ENCODE peak calls at places on chromosomes 16 and 17, in nine cellular contexts. O is astrocyte of the cerebellum, G is cardiac fibroblast, K is upper lobe of right lung, M is fibroblast of lung, Y is BJ, J is fibroblast of mammary gland, I is lower leg skin, W is tibial artery. Q is an unnamed sample.
A peak's percentile ranks its signal among the peaks of the same experiment; 100 is the strongest.

GRCh38 chr17:70564006-70564620 is 394.8 kb downstream of the KCNJ2 start:
- DNase-seq in O (no peak), G (no peak), K (no peak), M (peak; percentile 55), Y (no peak), J (peak; percentile 34), I (no peak), W (no peak), Q (no peak)

GRCh38 chr16:22336581-22336980 is 37.8 kb downstream of the CDR2 start:
- DNase-seq in O (no peak), G (no peak), K (no peak), M (no peak), Y (no peak), J (no peak), I (no peak), W (no peak), Q (no peak)

GRCh38 chr16:2511128-2511785 is 2.5 kb upstream of the ATP6V0C start:
- DNase-seq in O (no peak), G (peak; percentile 65), K (peak; percentile 87), M (peak; percentile 61), Y (no peak), J (peak; percentile 78), I (no peak), W (peak; percentile 90), Q (no peak)

GRCh38 chr16:1979271-1980025 is 1.8 kb downstream of the NOXO1 start:
- DNase-seq in O (no peak), G (no peak), K (peak; percentile 95), M (no peak), Y (no peak), J (peak; percentile 15), I (peak; percentile 71), W (no peak), Q (no peak)

GRCh38 chr16:13961099-13961811 is 41.3 kb downstream of the ERCC4 start:
- DNase-seq in O (peak; percentile 19), G (peak; percentile 76), K (no peak), M (peak; percentile 43), Y (no peak), J (peak; percentile 66), I (no peak), W (no peak), Q (peak; percentile 66)

GRCh38 chr17:27560668-27561067 is 70.3 kb upstream of the LGALS9 start:
- DNase-seq in O (no peak), G (peak; percentile 63), K (no peak), M (no peak), Y (no peak), J (no peak), I (no peak), W (no peak), Q (no peak)

GRCh38 chr16:19472487-19472886 is 49.4 kb downstream of the GDE1 start:
- DNase-seq in O (no peak), G (no peak), K (no peak), M (no peak), Y (no peak), J (no peak), I (no peak), W (no peak), Q (no peak)

GRCh38 chr16:66337434-66338188 is 28.9 kb upstream of the CDH5 start:
- DNase-seq in O (no peak), G (no peak), K (peak; percentile 15), M (no peak), Y (no peak), J (no peak), I (no peak), W (no peak), Q (no peak)

GRCh38 chr16:47018223-47018891 is 44.9 kb upstream of the DNAJA2 start:
- DNase-seq in O (no peak), G (peak; percentile 5), K (no peak), M (peak; percentile 13), Y (no peak), J (peak; percentile 21), I (no peak), W (no peak), Q (no peak)

GRCh38 chr16:84699147-84699711 is 571 bp upstream of the USP10 start:
- DNase-seq in O (no peak), G (no peak), K (no peak), M (no peak), Y (no peak), J (no peak), I (no peak), W (no peak), Q (no peak)

GRCh38 chr17:34542700-34543336 is 36.6 kb upstream of the TMEM132E start:
- DNase-seq in O (no peak), G (peak; percentile 24), K (no peak), M (peak; percentile 4), Y (no peak), J (peak; percentile 14), I (peak; percentile 21), W (no peak), Q (no peak)

GRCh38 chr17:78997881-78998280 is 11.7 kb downstream of the CANT1 start:
- DNase-seq in O (no peak), G (no peak), K (no peak), M (no peak), Y (no peak), J (no peak), I (no peak), W (no peak), Q (no peak)

GRCh38 chr17:18377437-18378204 is at the start of gene EVPLL:
- DNase-seq in O (no peak), G (no peak), K (peak; percentile 94), M (peak; percentile 17), Y (no peak), J (no peak), I (peak; percentile 79), W (no peak), Q (no peak)

GRCh38 chr17:33082529-33083148 is 91.0 kb downstream of the SPACA3 start:
- DNase-seq in O (no peak), G (no peak), K (no peak), M (no peak), Y (no peak), J (no peak), I (no peak), W (no peak), Q (no peak)

GRCh38 chr17:75707096-75707720 is 14.1 kb upstream of the ITGB4 start:
- DNase-seq in O (no peak), G (peak; percentile 63), K (no peak), M (peak; percentile 75), Y (no peak), J (no peak), I (no peak), W (peak; percentile 73), Q (no peak)
- H3K4me3 ChIP-seq in O (no peak overlapping the region), G (no peak overlapping the region), K (no peak overlapping the region), M (no peak overlapping the region), Y (no peak overlapping the region), J (no peak overlapping the region), I (no peak overlapping the region), W (no peak overlapping the region), Q (no peak overlapping the region)

GRCh38 chr17:82552580-82552979 is 33.0 kb downstream of the FOXK2 start:
- DNase-seq in O (no peak), G (no peak), K (no peak), M (no peak), Y (no peak), J (no peak), I (no peak), W (no peak), Q (no peak)

GRCh38 chr17:82548681-82549303 is 29.3 kb downstream of the FOXK2 start:
- DNase-seq in O (no peak), G (no peak), K (no peak), M (peak; percentile 23), Y (no peak), J (peak; percentile 47), I (peak; percentile 59), W (peak; percentile 79), Q (no peak)

GRCh38 chr17:82547981-82548380 is 28.4 kb downstream of the FOXK2 start:
- DNase-seq in O (no peak), G (no peak), K (no peak), M (no peak), Y (no peak), J (no peak), I (no peak), W (no peak), Q (no peak)

GRCh38 chr17:82553210-82553930 is 33.8 kb downstream of the FOXK2 start:
- DNase-seq in O (no peak), G (no peak), K (no peak), M (no peak), Y (no peak), J (no peak), I (no peak), W (peak; percentile 77), Q (no peak)

GRCh38 chr17:82551779-82552457 is 32.4 kb downstream of the FOXK2 start:
- DNase-seq in O (peak; percentile 39), G (peak; percentile 79), K (peak; percentile 89), M (peak; percentile 75), Y (no peak), J (peak; percentile 69), I (peak; percentile 62), W (peak; percentile 92), Q (no peak)
- H3K4me3 ChIP-seq in O (no peak overlapping the region), G (no peak overlapping the region), K (no peak overlapping the region), M (no peak overlapping the region), Y (no peak overlapping the region), J (no peak overlapping the region), I (no peak overlapping the region), W (no peak overlapping the region), Q (no peak overlapping the region)

DNA sequence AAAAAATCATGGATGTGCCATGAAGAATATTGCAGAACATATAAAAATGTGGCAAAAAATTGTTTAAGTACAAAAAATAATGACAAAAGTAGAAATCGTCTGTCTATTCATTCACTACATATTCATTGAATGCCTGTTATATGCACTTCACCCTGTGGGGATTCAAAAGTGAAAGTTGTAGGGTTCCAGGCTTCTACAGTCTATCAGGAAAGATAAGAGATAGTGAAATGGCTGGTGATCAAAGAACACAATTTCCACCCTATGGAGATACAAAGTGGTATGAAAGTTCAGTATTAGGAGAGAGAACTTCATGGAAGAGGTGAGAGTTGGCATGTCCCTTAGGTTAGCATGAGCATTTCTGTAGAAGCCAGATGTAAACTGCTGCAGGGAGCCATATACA is 127.0 kb upstream of the PMFBP1 start:
- DNase-seq in O (no peak), G (no peak), K (no peak), M (no peak), Y (no peak), J (no peak), I (no peak), W (no peak), Q (no peak)
- H3K4me3 ChIP-seq in O (no peak overlapping the region), G (no peak overlapping the region), K (no peak overlapping the region), M (no peak overlapping the region), Y (no peak overlapping the region), J (no peak overlapping the region), I (no peak overlapping the region), W (no peak overlapping the region), Q (no peak overlapping the region)

GRCh38 chr17:74971842-74972106 is 785 bp downstream of the HID1 start:
- DNase-seq in O (no peak), G (no peak), K (no peak), M (no peak), Y (no peak), J (no peak), I (no peak), W (no peak), Q (no peak)

GRCh38 chr17:74970395-74970794 is 2.2 kb downstream of the HID1 start:
- DNase-seq in O (no peak), G (no peak), K (no peak), M (no peak), Y (no peak), J (no peak), I (no peak), W (no peak), Q (no peak)

GRCh38 chr17:74972107-74972972 is at the start of gene HID1:
- DNase-seq in O (no peak), G (no peak), K (peak; percentile 86), M (no peak), Y (no peak), J (no peak), I (no peak), W (no peak), Q (no peak)

GRCh38 chr17:74971069-74971841 is 1.3 kb downstream of the HID1 start:
- DNase-seq in O (no peak), G (no peak), K (no peak), M (no peak), Y (no peak), J (no peak), I (no peak), W (no peak), Q (no peak)

GRCh38 chr17:74972973-74973328 is 392 bp upstream of the HID1 start:
- DNase-seq in O (no peak), G (no peak), K (no peak), M (no peak), Y (no peak), J (no peak), I (no peak), W (no peak), Q (no peak)
- H3K4me3 ChIP-seq in O (peak overlapping the region; percentile 5), G (no peak overlapping the region), K (peak overlapping the region; percentile 65), M (peak overlapping the region; percentile 28), Y (peak overlapping the region; percentile 55), J (no peak overlapping the region), I (no peak overlapping the region), W (peak overlapping the region; percentile 72), Q (peak overlapping the region; percentile 21)

Q was measured in skeletal muscle cell.